ENCODE peak calls at places on chromosomes 3 and 15, in nine cellular contexts. O is psoas muscle, S is AG04450, U is skeletal muscle cell, E is foreskin fibroblast, X is A549, A is GM23248, C is fibroblast of mammary gland, K is cardiac muscle cell. V is an unnamed sample.

GRCh38 chr3:107024481-107025153 is 352.6 kb upstream of the CCDC54 start:
- DNase-seq in O (no peak), S (no peak), U (no peak), E (peak; percentile 22), X (no peak), A (peak; percentile 43), C (peak; percentile 5), K (peak; percentile 4), V (no peak)

GRCh38 chr3:41431386-41431785 is 232.1 kb downstream of the CTNNB1 start:
- DNase-seq in O (no peak), S (no peak), U (no peak), E (no peak), X (no peak), A (no peak), C (no peak), K (no peak), V (no peak)

GRCh38 chr3:153734777-153735551 is 386.2 kb upstream of the ARHGEF26 start:
- DNase-seq in O (no peak), S (no peak), U (peak; percentile 41), E (peak; percentile 76), X (peak; percentile 80), A (peak; percentile 77), C (peak; percentile 49), K (no peak), V (no peak)

GRCh38 chr3:11136871-11137626 is 17.2 kb upstream of the HRH1 start:
- DNase-seq in O (peak; percentile 78), S (peak; percentile 100), U (peak; percentile 100), E (peak; percentile 90), X (peak; percentile 95), A (peak; percentile 100), C (peak; percentile 100), K (no peak), V (no peak)

GRCh38 chr3:46209751-46210470 is 1.8 kb upstream of the CCR1 start:
- DNase-seq in O (no peak), S (no peak), U (no peak), E (peak; percentile 30), X (no peak), A (peak; percentile 74), C (no peak), K (no peak), V (no peak)

GRCh38 chr3:163785693-163786092 is 1292.6 kb downstream of the SI start:
- DNase-seq in O (no peak), S (no peak), U (no peak), E (no peak), X (peak; percentile 4), A (no peak), C (no peak), K (peak; percentile 55), V (no peak)

GRCh38 chr15:53038542-53038941 is 248.4 kb upstream of the ONECUT1 start:
- DNase-seq in O (no peak), S (no peak), U (no peak), E (no peak), X (no peak), A (no peak), C (no peak), K (no peak), V (no peak)

GRCh38 chr15:100201376-100202280 is 140.1 kb downstream of the ADAMTS17 start:
- DNase-seq in O (no peak), S (no peak), U (no peak), E (no peak), X (no peak), A (no peak), C (no peak), K (no peak), V (no peak)

GRCh38 chr15:41989573-41990242 is 17.4 kb upstream of the EHD4 start:
- DNase-seq in O (peak; percentile 82), S (peak; percentile 34), U (no peak), E (peak; percentile 88), X (peak; percentile 66), A (peak; percentile 79), C (peak; percentile 67), K (peak; percentile 85), V (peak; percentile 87)

GRCh38 chr15:29054171-29055045 is 168.6 kb downstream of the APBA2 start:
- DNase-seq in O (no peak), S (no peak), U (no peak), E (no peak), X (no peak), A (no peak), C (no peak), K (no peak), V (no peak)

GRCh38 chr15:26641144-26641543 is 131.7 kb downstream of the GABRB3 start:
- DNase-seq in O (no peak), S (no peak), U (no peak), E (no peak), X (no peak), A (no peak), C (no peak), K (no peak), V (no peak)

GRCh38 chr15:99120050-99120777 is 15.3 kb downstream of the SYNM start:
- DNase-seq in O (no peak), S (no peak), U (no peak), E (no peak), X (no peak), A (no peak), C (no peak), K (no peak), V (peak; percentile 22)

GRCh38 chr15:88703533-88703932 is 64.7 kb downstream of the ISG20 start:
- DNase-seq in O (no peak), S (no peak), U (no peak), E (no peak), X (no peak), A (no peak), C (no peak), K (no peak), V (no peak)

GRCh38 chr3:169871129-169871886 is 1.6 kb upstream of the LRRC31 start:
- DNase-seq in O (no peak), S (no peak), U (no peak), E (no peak), X (no peak), A (no peak), C (no peak), K (no peak), V (peak; percentile 62)

GRCh38 chr3:12582730-12583129 is 25.8 kb downstream of the MKRN2 start:
- DNase-seq in O (no peak), S (no peak), U (no peak), E (no peak), X (no peak), A (no peak), C (no peak), K (no peak), V (no peak)

GRCh38 chr3:127908202-127908601 is 6.8 kb upstream of the KBTBD12 start:
- DNase-seq in O (no peak), S (no peak), U (no peak), E (no peak), X (no peak), A (no peak), C (no peak), K (no peak), V (no peak)

GRCh38 chr15:46670256-46670655 is 1035.4 kb downstream of the SQOR start:
- DNase-seq in O (no peak), S (no peak), U (no peak), E (no peak), X (no peak), A (no peak), C (no peak), K (no peak), V (no peak)

DNA sequence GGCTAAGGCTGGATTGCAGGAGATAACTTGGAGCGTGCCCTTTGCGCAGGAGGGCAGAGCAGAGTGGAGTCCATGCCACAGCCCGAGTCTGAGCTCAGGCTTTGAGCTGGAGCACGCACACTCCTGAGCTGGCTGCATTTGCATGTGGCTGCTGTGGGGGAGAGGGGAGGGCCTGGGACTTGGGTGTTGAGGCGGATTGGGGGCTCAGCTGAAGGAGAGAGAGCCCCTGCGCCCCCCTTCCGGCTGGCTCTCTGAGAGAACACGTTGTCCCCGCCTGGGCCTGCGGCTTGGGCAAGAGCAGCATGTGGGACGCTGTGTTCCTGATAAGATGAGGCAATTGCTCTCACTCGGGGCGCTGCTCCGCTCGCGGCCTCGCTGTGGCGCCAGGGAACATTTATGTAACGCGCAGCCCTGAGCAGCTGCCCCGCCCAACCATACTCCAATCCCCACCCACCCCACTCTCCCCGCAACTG is 39.1 kb downstream of the KLF13 start:
- DNase-seq in O (peak; percentile 88), S (peak; percentile 26), U (peak; percentile 93), E (peak; percentile 96), X (no peak), A (peak; percentile 96), C (peak; percentile 92), K (peak; percentile 85), V (peak; percentile 98)
- H3K4me3 ChIP-seq in O (peak overlapping the region; percentile 59), S (no peak overlapping the region), U (no peak overlapping the region), E (no peak overlapping the region), X (no peak overlapping the region), A (no peak overlapping the region), C (no peak overlapping the region), K (no peak overlapping the region), V (peak overlapping the region; percentile 39)

DNA sequence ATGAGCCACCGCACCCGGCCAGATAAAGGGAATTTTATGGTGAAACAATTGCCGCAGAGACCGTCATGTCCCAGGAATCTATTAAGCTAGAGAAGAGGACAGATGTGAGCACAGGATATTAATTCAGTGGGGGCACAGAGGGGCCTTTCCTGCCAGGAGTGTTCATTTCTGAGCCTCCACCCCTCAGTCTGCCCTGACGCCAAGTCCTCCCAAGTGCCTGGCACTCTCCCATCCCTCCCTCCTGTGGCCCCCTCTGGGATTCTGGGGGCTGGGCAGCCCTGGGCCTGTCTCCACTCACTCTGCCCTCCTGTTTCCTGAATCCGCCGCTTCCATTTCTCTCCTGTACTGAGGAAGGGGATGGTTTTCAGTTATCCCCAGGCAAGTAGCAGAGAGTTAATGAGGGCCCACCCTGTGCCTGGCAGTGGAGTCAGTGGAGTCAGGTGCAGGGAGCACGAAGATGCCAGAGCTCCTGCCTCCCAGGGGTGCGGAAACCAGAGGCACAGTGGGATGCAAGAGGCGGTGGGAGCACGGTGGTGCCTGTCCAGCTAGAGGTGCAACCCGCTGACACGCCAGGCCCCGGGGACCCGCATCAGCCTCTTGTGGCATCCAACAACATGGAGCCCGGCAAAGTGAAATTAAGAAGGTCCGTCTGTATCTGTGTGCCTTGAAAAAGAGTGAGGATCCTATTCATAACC is 212.5 kb downstream of the XXYLT1 start:
- DNase-seq in O (no peak), S (no peak), U (no peak), E (no peak), X (no peak), A (no peak), C (no peak), K (no peak), V (peak; percentile 6)
- H3K4me3 ChIP-seq in O (no peak overlapping the region), S (no peak overlapping the region), U (no peak overlapping the region), E (no peak overlapping the region), X (no peak overlapping the region), A (no peak overlapping the region), C (no peak overlapping the region), K (no peak overlapping the region), V (no peak overlapping the region)

GRCh38 chr3:49812916-49813496 is 747 bp downstream of the UBA7 start:
- DNase-seq in O (no peak), S (no peak), U (no peak), E (peak; percentile 33), X (no peak), A (peak; percentile 56), C (peak; percentile 6), K (no peak), V (peak; percentile 71)
- H3K4me3 ChIP-seq in O (peak overlapping the region; percentile 67), S (peak overlapping the region; percentile 72), U (peak overlapping the region; percentile 45), E (peak overlapping the region; percentile 37), X (no peak overlapping the region), A (peak overlapping the region; percentile 75), C (peak overlapping the region; percentile 61), K (no peak overlapping the region), V (peak overlapping the region; percentile 67)

DNA sequence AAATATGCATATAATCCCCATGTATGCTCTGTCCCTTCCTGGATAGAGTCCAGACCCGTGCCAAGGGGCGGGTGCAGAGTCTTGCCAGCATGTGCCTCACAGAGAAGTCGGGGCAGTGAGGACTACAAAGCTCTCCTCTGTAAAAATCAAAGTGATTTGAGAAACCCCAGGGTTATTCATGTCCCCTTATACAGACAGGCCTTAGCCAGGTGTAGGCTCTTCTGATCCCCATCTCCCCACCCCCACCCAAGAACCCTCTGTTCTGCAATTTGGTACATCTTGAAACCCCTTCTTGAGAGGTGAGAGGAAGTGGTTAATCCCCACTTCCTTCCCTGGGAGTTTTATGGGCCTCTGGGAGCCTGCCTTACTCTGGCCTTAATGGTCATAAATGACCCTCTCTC is 24.7 kb downstream of the TRIM71 start:
- DNase-seq in O (no peak), S (no peak), U (no peak), E (no peak), X (no peak), A (no peak), C (no peak), K (no peak), V (no peak)
- H3K4me3 ChIP-seq in O (no peak overlapping the region), S (no peak overlapping the region), U (no peak overlapping the region), E (no peak overlapping the region), X (no peak overlapping the region), A (no peak overlapping the region), C (no peak overlapping the region), K (no peak overlapping the region), V (no peak overlapping the region)

V was measured in lower lobe of right lung.